ENCODE peak calls at places on chromosomes 5 and 9, in ten cellular contexts. One of them, this sample, is unnamed.

GRCh38 chr5:62790348-62790747 is 211.7 kb downstream of the LRRC70 start:
- DNase-seq in adrenal gland: no peak
- DNase-seq in right lobe of liver: peak; percentile 71
- DNase-seq in HepG2: peak; percentile 33
- DNase-seq in tibial nerve: peak; percentile 18
- DNase-seq in endothelial cell of umbilical vein: no peak
- DNase-seq in ovary: peak; percentile 65
- DNase-seq in heart left ventricle: no peak
- DNase-seq in HCT116: no peak
- DNase-seq in H1: no peak
- DNase-seq in this sample: no peak

GRCh38 chr5:41115281-41115680 is 44.1 kb upstream of the MROH2B start:
- DNase-seq in HepG2: no peak
- DNase-seq in tibial nerve: no peak
- DNase-seq in endothelial cell of umbilical vein: no peak
- DNase-seq in heart left ventricle: no peak
- DNase-seq in right lobe of liver: no peak
- DNase-seq in H1: no peak
- DNase-seq in adrenal gland: no peak
- DNase-seq in HCT116: no peak
- DNase-seq in ovary: no peak
- DNase-seq in this sample: no peak

GRCh38 chr5:68344447-68345111 is 129.0 kb downstream of the PIK3R1 start:
- DNase-seq in right lobe of liver: no peak
- DNase-seq in tibial nerve: no peak
- DNase-seq in H1: no peak
- DNase-seq in endothelial cell of umbilical vein: peak; percentile 24
- DNase-seq in heart left ventricle: no peak
- DNase-seq in HepG2: no peak
- DNase-seq in HCT116: no peak
- DNase-seq in adrenal gland: peak; percentile 39
- DNase-seq in ovary: no peak
- DNase-seq in this sample: no peak

GRCh38 chr5:53520813-53521212 is 39.6 kb upstream of the NDUFS4 start:
- DNase-seq in adrenal gland: no peak
- DNase-seq in right lobe of liver: no peak
- DNase-seq in HepG2: no peak
- DNase-seq in endothelial cell of umbilical vein: no peak
- DNase-seq in ovary: no peak
- DNase-seq in H1: no peak
- DNase-seq in HCT116: no peak
- DNase-seq in tibial nerve: no peak
- DNase-seq in heart left ventricle: no peak
- DNase-seq in this sample: no peak

GRCh38 chr5:25963251-25964008 is 1075.0 kb downstream of the CDH9 start:
- DNase-seq in right lobe of liver: peak; percentile 52
- DNase-seq in heart left ventricle: no peak
- DNase-seq in H1: no peak
- DNase-seq in adrenal gland: peak; percentile 48
- DNase-seq in tibial nerve: peak; percentile 90
- DNase-seq in ovary: no peak
- DNase-seq in HepG2: no peak
- DNase-seq in HCT116: no peak
- DNase-seq in endothelial cell of umbilical vein: no peak
- DNase-seq in this sample: no peak

GRCh38 chr5:124512236-124512635 is 234.2 kb downstream of the ZNF608 start:
- DNase-seq in H1: no peak
- DNase-seq in HepG2: no peak
- DNase-seq in heart left ventricle: no peak
- DNase-seq in right lobe of liver: no peak
- DNase-seq in ovary: no peak
- DNase-seq in HCT116: no peak
- DNase-seq in endothelial cell of umbilical vein: no peak
- DNase-seq in adrenal gland: no peak
- DNase-seq in tibial nerve: no peak
- DNase-seq in this sample: no peak

GRCh38 chr5:40736103-40736875 is 19.5 kb downstream of the TTC33 start:
- DNase-seq in HCT116: peak; percentile 50
- DNase-seq in H1: no peak
- DNase-seq in endothelial cell of umbilical vein: peak; percentile 84
- DNase-seq in heart left ventricle: no peak
- DNase-seq in ovary: no peak
- DNase-seq in right lobe of liver: no peak
- DNase-seq in adrenal gland: no peak
- DNase-seq in tibial nerve: peak; percentile 29
- DNase-seq in HepG2: peak; percentile 48
- DNase-seq in this sample: no peak

GRCh38 chr5:64826541-64826940 is 57.8 kb downstream of the CWC27 start:
- DNase-seq in endothelial cell of umbilical vein: no peak
- DNase-seq in ovary: no peak
- DNase-seq in adrenal gland: no peak
- DNase-seq in heart left ventricle: no peak
- DNase-seq in tibial nerve: no peak
- DNase-seq in right lobe of liver: no peak
- DNase-seq in HepG2: no peak
- DNase-seq in H1: no peak
- DNase-seq in HCT116: no peak
- DNase-seq in this sample: no peak

GRCh38 chr9:137044502-137045177 is 1.3 kb downstream of the NPDC1 start:
- DNase-seq in heart left ventricle: no peak
- DNase-seq in adrenal gland: no peak
- DNase-seq in HCT116: no peak
- DNase-seq in H1: no peak
- DNase-seq in ovary: no peak
- DNase-seq in tibial nerve: no peak
- DNase-seq in right lobe of liver: no peak
- DNase-seq in endothelial cell of umbilical vein: peak; percentile 31
- DNase-seq in HepG2: no peak
- DNase-seq in this sample: peak; percentile 52

GRCh38 chr9:137042751-137043727 is 2.9 kb downstream of the NPDC1 start:
- DNase-seq in tibial nerve: no peak
- DNase-seq in adrenal gland: no peak
- DNase-seq in right lobe of liver: no peak
- DNase-seq in ovary: no peak
- DNase-seq in endothelial cell of umbilical vein: no peak
- DNase-seq in HCT116: no peak
- DNase-seq in H1: no peak
- DNase-seq in heart left ventricle: no peak
- DNase-seq in HepG2: no peak
- DNase-seq in this sample: no peak

GRCh38 chr9:137044042-137044441 is 1.9 kb downstream of the NPDC1 start:
- DNase-seq in ovary: no peak
- DNase-seq in tibial nerve: no peak
- DNase-seq in heart left ventricle: no peak
- DNase-seq in endothelial cell of umbilical vein: no peak
- DNase-seq in HepG2: no peak
- DNase-seq in adrenal gland: no peak
- DNase-seq in right lobe of liver: no peak
- DNase-seq in HCT116: no peak
- DNase-seq in H1: no peak
- DNase-seq in this sample: no peak

GRCh38 chr9:137046094-137046787 is at the start of gene NPDC1:
- DNase-seq in H1: peak; percentile 99
- DNase-seq in heart left ventricle: peak; percentile 90
- DNase-seq in HepG2: peak; percentile 71
- DNase-seq in HCT116: peak; percentile 68
- DNase-seq in adrenal gland: peak; percentile 82
- DNase-seq in endothelial cell of umbilical vein: peak; percentile 79
- DNase-seq in ovary: peak; percentile 76
- DNase-seq in tibial nerve: peak; percentile 78
- DNase-seq in right lobe of liver: peak; percentile 79
- DNase-seq in this sample: peak; percentile 69

GRCh38 chr9:137045294-137046093 is 483 bp downstream of the NPDC1 start:
- DNase-seq in right lobe of liver: no peak
- DNase-seq in heart left ventricle: no peak
- DNase-seq in HepG2: no peak
- DNase-seq in adrenal gland: no peak
- DNase-seq in H1: peak; percentile 75
- DNase-seq in endothelial cell of umbilical vein: peak; percentile 40
- DNase-seq in HCT116: no peak
- DNase-seq in tibial nerve: no peak
- DNase-seq in ovary: no peak
- DNase-seq in this sample: no peak
- H3K36me3 ChIP-seq in right lobe of liver: no peaks in the 10 kb centered on the region
- H3K36me3 ChIP-seq in heart left ventricle: peaks cover 6% of the 10 kb centered on the region
- H3K36me3 ChIP-seq in HepG2: no peaks in the 10 kb centered on the region
- H3K36me3 ChIP-seq in adrenal gland: no peaks in the 10 kb centered on the region
- H3K36me3 ChIP-seq in H1: no peaks in the 10 kb centered on the region
- H3K36me3 ChIP-seq in endothelial cell of umbilical vein: no peaks in the 10 kb centered on the region
- H3K36me3 ChIP-seq in HCT116: no peaks in the 10 kb centered on the region
- H3K36me3 ChIP-seq in tibial nerve: no peaks in the 10 kb centered on the region
- H3K36me3 ChIP-seq in ovary: no peaks in the 10 kb centered on the region
- H3K36me3 ChIP-seq in this sample: no peaks in the 10 kb centered on the region

GRCh38 chr5:139660105-139660915 is 12.2 kb downstream of the CXXC5 start:
- DNase-seq in endothelial cell of umbilical vein: peak; percentile 50
- DNase-seq in HepG2: no peak
- DNase-seq in heart left ventricle: peak; percentile 86
- DNase-seq in HCT116: no peak
- DNase-seq in right lobe of liver: peak; percentile 89
- DNase-seq in tibial nerve: no peak
- DNase-seq in adrenal gland: peak; percentile 90
- DNase-seq in ovary: no peak
- DNase-seq in H1: no peak
- DNase-seq in this sample: no peak

GRCh38 chr5:139659673-139660072 is 11.5 kb downstream of the CXXC5 start:
- DNase-seq in H1: no peak
- DNase-seq in adrenal gland: no peak
- DNase-seq in endothelial cell of umbilical vein: peak; percentile 32
- DNase-seq in right lobe of liver: no peak
- DNase-seq in HepG2: no peak
- DNase-seq in heart left ventricle: no peak
- DNase-seq in ovary: no peak
- DNase-seq in tibial nerve: no peak
- DNase-seq in HCT116: no peak
- DNase-seq in this sample: no peak

GRCh38 chr5:139658501-139658927 is 10.4 kb downstream of the CXXC5 start:
- DNase-seq in H1: no peak
- DNase-seq in endothelial cell of umbilical vein: peak; percentile 59
- DNase-seq in heart left ventricle: no peak
- DNase-seq in HCT116: no peak
- DNase-seq in right lobe of liver: no peak
- DNase-seq in HepG2: no peak
- DNase-seq in adrenal gland: no peak
- DNase-seq in tibial nerve: no peak
- DNase-seq in ovary: no peak
- DNase-seq in this sample: no peak

GRCh38 chr5:139657363-139658321 is 9.5 kb downstream of the CXXC5 start:
- DNase-seq in HepG2: no peak
- DNase-seq in HCT116: no peak
- DNase-seq in ovary: no peak
- DNase-seq in heart left ventricle: no peak
- DNase-seq in endothelial cell of umbilical vein: no peak
- DNase-seq in H1: no peak
- DNase-seq in adrenal gland: no peak
- DNase-seq in tibial nerve: no peak
- DNase-seq in right lobe of liver: no peak
- DNase-seq in this sample: no peak

DNA sequence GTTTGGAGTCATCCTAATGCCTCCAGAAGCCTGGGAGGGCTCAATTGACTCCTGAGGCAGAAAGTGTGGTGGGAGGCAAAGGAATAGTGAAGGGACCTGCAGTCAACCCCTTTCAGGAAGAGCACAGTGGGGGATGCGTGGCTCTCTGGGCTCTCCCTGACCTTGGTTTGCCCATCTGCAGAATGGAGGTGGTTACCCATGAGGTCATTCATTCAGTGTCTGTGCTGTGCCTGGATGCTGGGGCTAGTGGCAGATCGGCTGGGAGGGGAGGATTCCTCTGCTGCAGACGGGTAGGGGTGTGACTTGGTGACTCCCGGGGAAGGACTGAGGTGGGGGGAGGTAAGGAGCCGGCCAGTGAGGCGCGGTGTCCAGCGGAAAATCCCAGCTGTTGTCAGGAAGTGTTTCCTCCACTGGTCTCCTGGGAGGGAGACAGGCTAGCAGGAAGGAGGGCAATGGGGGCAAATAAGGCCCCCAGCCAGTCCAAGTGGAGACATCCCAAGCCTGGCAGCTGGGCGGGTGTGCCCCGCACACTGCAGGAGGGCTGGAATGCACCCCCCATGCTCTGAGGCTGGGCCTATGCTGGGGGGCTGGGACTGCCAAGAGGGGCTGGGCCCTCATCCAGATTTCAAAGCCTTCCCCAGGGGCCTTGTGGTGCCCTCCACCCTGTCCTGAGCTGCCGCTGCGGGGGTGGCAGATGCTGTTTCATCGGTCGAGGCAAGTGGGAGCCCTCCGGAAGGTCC is 10.9 kb downstream of the CXXC5 start:
- DNase-seq in right lobe of liver: no peak
- DNase-seq in adrenal gland: peak; percentile 81
- DNase-seq in ovary: no peak
- DNase-seq in HCT116: no peak
- DNase-seq in heart left ventricle: no peak
- DNase-seq in tibial nerve: no peak
- DNase-seq in H1: no peak
- DNase-seq in endothelial cell of umbilical vein: peak; percentile 48
- DNase-seq in HepG2: no peak
- DNase-seq in this sample: no peak
- TF ChIP-seq POLR2A in right lobe of liver: no peak
- TF ChIP-seq POLR2A in adrenal gland: no peak
- TF ChIP-seq POLR2A in ovary: no peak
- TF ChIP-seq POLR2A in HCT116: no peak
- TF ChIP-seq POLR2A in heart left ventricle: peak; percentile 25
- TF ChIP-seq POLR2A in tibial nerve: no peak
- TF ChIP-seq POLR2A in H1: no peak
- TF ChIP-seq POLR2A in endothelial cell of umbilical vein: no peak
- TF ChIP-seq POLR2A in HepG2: no peak
- TF ChIP-seq POLR2A in this sample: no peak

DNA sequence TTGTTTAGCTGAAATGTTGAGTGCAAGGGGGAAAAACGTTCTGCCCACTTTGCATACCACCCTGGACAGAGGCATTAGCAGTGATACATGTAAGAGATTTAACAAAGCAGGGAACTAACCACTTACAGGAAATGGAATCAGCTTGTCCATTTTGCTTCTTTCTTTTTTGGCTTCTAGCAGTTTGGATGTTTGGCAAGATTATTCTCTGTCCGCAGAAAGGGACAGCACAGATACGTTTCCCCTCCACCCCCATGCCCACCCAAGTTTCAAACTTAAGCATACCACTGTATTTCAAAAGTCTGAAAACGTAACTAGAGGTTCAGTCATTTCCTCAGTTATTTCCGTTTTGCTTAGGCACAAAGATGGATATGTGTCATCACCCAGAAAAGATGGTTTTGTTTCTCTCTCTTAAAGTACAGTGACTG is 118.4 kb downstream of the GDNF start:
- DNase-seq in endothelial cell of umbilical vein: peak; percentile 79
- DNase-seq in HCT116: no peak
- DNase-seq in ovary: no peak
- DNase-seq in tibial nerve: no peak
- DNase-seq in HepG2: no peak
- DNase-seq in heart left ventricle: no peak
- DNase-seq in right lobe of liver: no peak
- DNase-seq in adrenal gland: no peak
- DNase-seq in H1: no peak
- DNase-seq in this sample: no peak
- H3K4me3 ChIP-seq in endothelial cell of umbilical vein: no peak overlapping the region
- H3K4me3 ChIP-seq in HCT116: no peak overlapping the region
- H3K4me3 ChIP-seq in ovary: no peak overlapping the region
- H3K4me3 ChIP-seq in tibial nerve: no peak overlapping the region
- H3K4me3 ChIP-seq in HepG2: no peak overlapping the region
- H3K4me3 ChIP-seq in heart left ventricle: no peak overlapping the region
- H3K4me3 ChIP-seq in right lobe of liver: no peak overlapping the region
- H3K4me3 ChIP-seq in adrenal gland: no peak overlapping the region
- H3K4me3 ChIP-seq in H1: no peak overlapping the region
- H3K4me3 ChIP-seq in this sample: no peak overlapping the region

DNA sequence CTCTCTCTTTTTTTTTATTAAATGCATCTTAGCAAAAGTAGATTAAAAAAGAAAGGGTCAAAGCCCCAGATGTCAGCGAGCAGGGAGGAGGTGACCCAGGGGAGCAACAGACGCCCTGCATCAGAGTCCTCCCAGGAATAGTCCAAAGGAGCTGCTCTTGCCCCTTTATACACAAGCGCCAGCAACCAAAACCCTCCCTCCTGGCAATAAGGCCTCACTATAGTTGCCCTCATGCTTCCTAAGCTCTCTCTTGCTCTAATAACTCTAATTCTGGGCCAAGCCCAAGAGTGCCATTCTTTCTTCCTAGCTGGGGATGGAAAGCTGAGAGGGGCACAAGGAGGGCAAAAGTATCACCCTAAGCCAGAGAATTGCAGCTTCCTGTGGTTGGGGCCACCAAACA is 26.3 kb downstream of the PCDHGC5 start:
- DNase-seq in tibial nerve: no peak
- DNase-seq in HCT116: no peak
- DNase-seq in heart left ventricle: no peak
- DNase-seq in adrenal gland: no peak
- DNase-seq in endothelial cell of umbilical vein: no peak
- DNase-seq in right lobe of liver: no peak
- DNase-seq in H1: no peak
- DNase-seq in HepG2: no peak
- DNase-seq in ovary: no peak
- DNase-seq in this sample: no peak
- H3K36me3 ChIP-seq in tibial nerve: no peaks in the 10 kb centered on the region
- H3K36me3 ChIP-seq in HCT116: peaks cover 6% of the 10 kb centered on the region
- H3K36me3 ChIP-seq in heart left ventricle: peaks cover 48% of the 10 kb centered on the region
- H3K36me3 ChIP-seq in adrenal gland: no peaks in the 10 kb centered on the region
- H3K36me3 ChIP-seq in endothelial cell of umbilical vein: peaks cover 2% of the 10 kb centered on the region
- H3K36me3 ChIP-seq in right lobe of liver: no peaks in the 10 kb centered on the region
- H3K36me3 ChIP-seq in H1: peaks cover 20% of the 10 kb centered on the region
- H3K36me3 ChIP-seq in HepG2: peaks cover 14% of the 10 kb centered on the region
- H3K36me3 ChIP-seq in ovary: no peaks in the 10 kb centered on the region
- H3K36me3 ChIP-seq in this sample: no peaks in the 10 kb centered on the region

This sample was measured in uterus.